ENCODE peak calls at places on chromosomes 12 and 14, in four cellular contexts. One of them, this sample, is unnamed.

GRCh38 chr12:86660488-86661171 is 404.4 kb upstream of the MGAT4C start:
- DNase-seq in HepG2: no peak
- DNase-seq in H1: no peak
- DNase-seq in K562: no peak
- DNase-seq in this sample: no peak

GRCh38 chr12:113241191-113242017 is 20.1 kb downstream of the TPCN1 start:
- DNase-seq in HepG2: peak
- DNase-seq in H1: no peak
- DNase-seq in K562: no peak
- DNase-seq in this sample: no peak

GRCh38 chr14:97634786-97635185 is 837.6 kb downstream of the VRK1 start:
- DNase-seq in HepG2: no peak
- DNase-seq in H1: no peak
- DNase-seq in K562: no peak
- DNase-seq in this sample: no peak

GRCh38 chr14:33014710-33015109 is 76.0 kb downstream of the NPAS3 start:
- DNase-seq in HepG2: no peak
- DNase-seq in H1: no peak
- DNase-seq in K562: no peak
- DNase-seq in this sample: no peak

GRCh38 chr12:93106910-93107309 is 177.8 kb upstream of the EEA1 start:
- DNase-seq in HepG2: no peak
- DNase-seq in H1: no peak
- DNase-seq in K562: no peak
- DNase-seq in this sample: no peak

GRCh38 chr12:111112699-111113098 is 192.3 kb upstream of the MYL2 start:
- DNase-seq in HepG2: no peak
- DNase-seq in H1: no peak
- DNase-seq in K562: no peak
- DNase-seq in this sample: no peak

GRCh38 chr14:104299993-104300761 is 161.8 kb downstream of the KIF26A start:
- DNase-seq in HepG2: no peak
- DNase-seq in H1: no peak
- DNase-seq in K562: no peak
- DNase-seq in this sample: no peak

GRCh38 chr12:2832550-2833127 is 2.2 kb downstream of the NRIP2 start:
- DNase-seq in HepG2: no peak
- DNase-seq in H1: no peak
- DNase-seq in K562: no peak
- DNase-seq in this sample: no peak

GRCh38 chr12:175250-175649 is 38.7 kb downstream of the SLC6A12 start:
- DNase-seq in HepG2: no peak
- DNase-seq in H1: no peak
- DNase-seq in K562: no peak
- DNase-seq in this sample: no peak

GRCh38 chr14:56247495-56248087 is 129.4 kb downstream of the PELI2 start:
- DNase-seq in HepG2: peak
- DNase-seq in H1: no peak
- DNase-seq in K562: no peak
- DNase-seq in this sample: no peak

GRCh38 chr12:7060353-7060954 is at the start of gene C1S:
- DNase-seq in HepG2: peak
- DNase-seq in H1: peak
- DNase-seq in K562: peak
- DNase-seq in this sample: no peak

GRCh38 chr12:107411792-107412535 is 273.6 kb upstream of the PWP1 start:
- DNase-seq in HepG2: no peak
- DNase-seq in H1: no peak
- DNase-seq in K562: no peak
- DNase-seq in this sample: no peak

GRCh38 chr12:58314610-58315009 is 373.2 kb downstream of the ATP23 start:
- DNase-seq in HepG2: no peak
- DNase-seq in H1: no peak
- DNase-seq in K562: no peak
- DNase-seq in this sample: no peak

GRCh38 chr14:49919825-49920224 is 26.9 kb downstream of the ARF6 start:
- DNase-seq in HepG2: no peak
- DNase-seq in H1: no peak
- DNase-seq in K562: no peak
- DNase-seq in this sample: no peak

GRCh38 chr12:95351745-95352144 is 122.2 kb upstream of the METAP2 start:
- DNase-seq in HepG2: peak
- DNase-seq in H1: no peak
- DNase-seq in K562: no peak
- DNase-seq in this sample: no peak

GRCh38 chr12:49304161-49304560 is 9.2 kb downstream of the PRPH start:
- DNase-seq in HepG2: no peak
- DNase-seq in H1: no peak
- DNase-seq in K562: no peak
- DNase-seq in this sample: no peak

GRCh38 chr14:77014004-77014604 is 14.4 kb downstream of the IRF2BPL start:
- DNase-seq in HepG2: peak
- DNase-seq in H1: no peak
- DNase-seq in K562: no peak
- DNase-seq in this sample: no peak

GRCh38 chr12:45435945-45436710 is 220.2 kb downstream of the ANO6 start:
- DNase-seq in HepG2: no peak
- DNase-seq in H1: no peak
- DNase-seq in K562: no peak
- DNase-seq in this sample: no peak

GRCh38 chr12:112252184-112252583 is 126.8 kb downstream of the TRAFD1 start:
- DNase-seq in HepG2: no peak
- DNase-seq in H1: no peak
- DNase-seq in K562: no peak
- DNase-seq in this sample: no peak

GRCh38 chr12:108849653-108850052 is 7.7 kb downstream of the SSH1 start:
- DNase-seq in HepG2: no peak
- DNase-seq in H1: no peak
- DNase-seq in K562: peak
- DNase-seq in this sample: no peak

GRCh38 chr14:58944226-58944769 is 244.2 kb upstream of the DAAM1 start:
- DNase-seq in HepG2: no peak
- DNase-seq in H1: no peak
- DNase-seq in K562: no peak
- DNase-seq in this sample: no peak

GRCh38 chr12:54232790-54233189 is 44.0 kb upstream of the SMUG1 start:
- DNase-seq in HepG2: no peak
- DNase-seq in H1: no peak
- DNase-seq in K562: no peak
- DNase-seq in this sample: no peak

GRCh38 chr12:25839470-25839869 is 119.0 kb upstream of the RASSF8 start:
- DNase-seq in HepG2: no peak
- DNase-seq in H1: no peak
- DNase-seq in K562: no peak
- DNase-seq in this sample: no peak

GRCh38 chr14:94880140-94880539 is 110.2 kb upstream of the GSC start:
- DNase-seq in HepG2: no peak
- DNase-seq in H1: no peak
- DNase-seq in K562: no peak
- DNase-seq in this sample: no peak

GRCh38 chr12:53862831-53863230 is 75.8 kb upstream of the HOXC13 start:
- DNase-seq in HepG2: no peak
- DNase-seq in H1: no peak
- DNase-seq in K562: no peak
- DNase-seq in this sample: no peak

GRCh38 chr14:61472801-61473376 is 151.5 kb downstream of the PRKCH start:
- DNase-seq in HepG2: no peak
- DNase-seq in H1: no peak
- DNase-seq in K562: no peak
- DNase-seq in this sample: no peak

GRCh38 chr14:79809849-79810612 is 401.3 kb downstream of the DIO2 start:
- DNase-seq in HepG2: no peak
- DNase-seq in H1: no peak
- DNase-seq in K562: no peak
- DNase-seq in this sample: no peak

GRCh38 chr14:21614245-21614644 is 20.5 kb downstream of the OR10G2 start:
- DNase-seq in HepG2: no peak
- DNase-seq in H1: no peak
- DNase-seq in K562: no peak
- DNase-seq in this sample: no peak

GRCh38 chr14:41609704-41610183 is 3.1 kb downstream of the LRFN5 start:
- DNase-seq in HepG2: no peak
- DNase-seq in H1: peak
- DNase-seq in K562: no peak
- DNase-seq in this sample: no peak

GRCh38 chr12:11814362-11814761 is 164.9 kb downstream of the ETV6 start:
- DNase-seq in HepG2: peak
- DNase-seq in H1: no peak
- DNase-seq in K562: no peak
- DNase-seq in this sample: no peak

GRCh38 chr14:74886001-74886400 is 4.3 kb downstream of the DLST start:
- DNase-seq in HepG2: no peak
- DNase-seq in H1: no peak
- DNase-seq in K562: no peak
- DNase-seq in this sample: no peak

GRCh38 chr14:91143862-91144261 is 30.0 kb downstream of the DGLUCY start:
- DNase-seq in HepG2: no peak
- DNase-seq in H1: no peak
- DNase-seq in K562: no peak
- DNase-seq in this sample: no peak

GRCh38 chr14:77208266-77208978 is 26.8 kb downstream of the TMEM63C start:
- DNase-seq in HepG2: peak
- DNase-seq in H1: peak
- DNase-seq in K562: peak
- DNase-seq in this sample: no peak

GRCh38 chr12:11729439-11730150 is 80.1 kb downstream of the ETV6 start:
- DNase-seq in HepG2: no peak
- DNase-seq in H1: no peak
- DNase-seq in K562: no peak
- DNase-seq in this sample: no peak

GRCh38 chr12:89884917-89885316 is 176.3 kb upstream of the ATP2B1 start:
- DNase-seq in HepG2: no peak
- DNase-seq in H1: no peak
- DNase-seq in K562: no peak
- DNase-seq in this sample: no peak

GRCh38 chr12:124761876-124762275 is 101.8 kb downstream of the SCARB1 start:
- DNase-seq in HepG2: no peak
- DNase-seq in H1: no peak
- DNase-seq in K562: no peak
- DNase-seq in this sample: no peak
- TF ChIP-seq HDAC6 in HepG2: no peak
- TF ChIP-seq HDAC6 in H1: no peak
- TF ChIP-seq HDAC6 in K562: no peak
- TF ChIP-seq HDAC6 in this sample: no peak

GRCh38 chr12:20220339-20220738 is 148.0 kb upstream of the PDE3A start:
- DNase-seq in HepG2: no peak
- DNase-seq in H1: no peak
- DNase-seq in K562: no peak
- DNase-seq in this sample: peak
- TF ChIP-seq HDAC6 in HepG2: no peak
- TF ChIP-seq HDAC6 in H1: no peak
- TF ChIP-seq HDAC6 in K562: no peak
- TF ChIP-seq HDAC6 in this sample: no peak

DNA sequence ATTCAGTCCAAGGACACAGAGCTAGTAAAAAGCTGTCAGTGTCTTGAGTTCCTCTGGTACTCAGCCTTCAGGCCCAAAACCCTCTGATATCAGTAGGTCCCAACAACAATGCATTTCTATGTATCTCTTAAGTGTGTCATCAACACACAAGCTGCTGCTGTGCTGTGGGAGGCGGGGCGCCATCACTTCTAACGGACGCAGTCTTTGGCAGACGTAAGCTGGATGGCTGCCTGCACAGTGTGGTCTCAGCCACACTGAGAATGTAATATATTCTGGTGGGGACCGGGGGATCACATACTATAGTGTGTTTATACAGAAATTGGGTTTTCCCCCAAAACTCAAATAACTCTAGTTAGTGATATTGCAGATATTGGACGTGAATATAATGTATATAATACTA is 123.9 kb downstream of the SUDS3 start:
- DNase-seq in HepG2: no peak
- DNase-seq in H1: no peak
- DNase-seq in K562: no peak
- DNase-seq in this sample: no peak
- TF ChIP-seq HDAC6 in HepG2: no peak
- TF ChIP-seq HDAC6 in H1: no peak
- TF ChIP-seq HDAC6 in K562: no peak
- TF ChIP-seq HDAC6 in this sample: no peak

DNA sequence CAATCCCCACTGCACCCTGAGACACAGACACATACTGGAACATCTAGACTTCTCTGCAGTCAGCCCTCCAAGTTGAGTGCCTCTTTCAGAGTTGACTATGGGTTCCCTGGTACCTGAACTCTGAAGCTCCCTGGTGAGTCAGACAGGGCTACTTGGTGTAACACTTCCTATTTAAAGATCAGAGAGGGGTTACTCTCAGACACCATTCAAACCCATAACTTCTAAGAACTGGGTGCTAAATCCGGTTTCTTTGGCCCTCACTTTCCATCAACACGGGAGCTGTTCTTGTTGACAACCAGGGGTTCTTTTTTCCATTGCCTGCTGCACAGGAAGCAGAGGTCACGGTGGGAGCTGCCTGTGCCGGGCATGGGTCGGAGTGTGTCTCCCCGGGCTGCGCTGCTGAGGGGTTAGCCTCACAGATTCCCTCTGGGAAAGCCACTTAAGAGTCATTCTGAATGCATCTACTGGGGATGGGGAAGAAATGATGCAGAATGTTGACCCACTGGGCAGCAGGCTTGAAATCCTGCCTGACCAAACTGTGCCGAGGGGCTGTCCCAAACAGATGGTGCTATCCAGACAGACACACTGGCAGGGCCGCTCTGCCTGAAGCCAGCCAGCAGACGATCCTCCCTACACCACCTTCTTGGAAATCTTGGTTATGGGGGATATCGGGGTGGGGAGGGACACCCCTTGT is 74.1 kb downstream of the PITPNM2 start:
- DNase-seq in HepG2: no peak
- DNase-seq in H1: no peak
- DNase-seq in K562: no peak
- DNase-seq in this sample: no peak
- TF ChIP-seq HDAC6 in HepG2: no peak
- TF ChIP-seq HDAC6 in H1: no peak
- TF ChIP-seq HDAC6 in K562: no peak
- TF ChIP-seq HDAC6 in this sample: no peak

GRCh38 chr12:126428769-126429168 is 1363.5 kb downstream of the AACS start:
- DNase-seq in HepG2: no peak
- DNase-seq in H1: no peak
- DNase-seq in K562: no peak
- DNase-seq in this sample: no peak
- TF ChIP-seq HDAC6 in HepG2: no peak
- TF ChIP-seq HDAC6 in H1: no peak
- TF ChIP-seq HDAC6 in K562: no peak
- TF ChIP-seq HDAC6 in this sample: no peak